ENCODE peak calls at places on chromosome 7, in four cellular contexts. X is WTC11, R is K562, S is HepG2. E is an unnamed sample.

GRCh38 chr7:92425311-92425947 is 21.9 kb upstream of the GATAD1 start:
- DNase-seq in R (no peak), S (no peak), X (peak), E (no peak)

GRCh38 chr7:93751421-93751820 is 139.1 kb downstream of the TFPI2 start:
- DNase-seq in X (no peak), R (no peak), S (no peak), E (no peak)

GRCh38 chr7:142104550-142105527 is 6.7 kb upstream of the MGAM2 start:
- DNase-seq in R (no peak), X (no peak), S (peak), E (no peak)

GRCh38 chr7:610141-610530 is 90.5 kb upstream of the PDGFA start:
- DNase-seq in R (peak), S (no peak), X (no peak), E (no peak)

GRCh38 chr7:139488810-139489209 is 5.3 kb upstream of the KLRG2 start:
- DNase-seq in R (no peak), X (no peak), S (no peak), E (no peak)

GRCh38 chr7:151626422-151627115 is 106.9 kb upstream of the RHEB start:
- DNase-seq in S (peak), X (peak), R (no peak), E (peak)

GRCh38 chr7:123580406-123581161 is 21.0 kb upstream of the ASB15 start:
- DNase-seq in X (no peak), S (peak), R (no peak), E (peak)

GRCh38 chr7:21086688-21087087 is 300.0 kb upstream of the SP8 start:
- DNase-seq in R (no peak), S (no peak), X (no peak), E (no peak)

GRCh38 chr7:22025075-22025474 is 79.4 kb upstream of the CDCA7L start:
- DNase-seq in S (no peak), R (no peak), X (no peak), E (no peak)

GRCh38 chr7:266851-267840 is 22.8 kb upstream of the FOXL3 start:
- DNase-seq in S (peak), X (peak), R (peak), E (peak)

GRCh38 chr7:148481965-148482626 is 108.5 kb upstream of the C7orf33 start:
- DNase-seq in R (no peak), X (no peak), S (no peak), E (peak)

GRCh38 chr7:120554960-120555571 is 282.1 kb downstream of the KCND2 start:
- DNase-seq in S (peak), X (peak), R (peak), E (peak)

GRCh38 chr7:106369816-106370215 is 85.0 kb upstream of the NAMPT start:
- DNase-seq in R (no peak), S (no peak), X (no peak), E (no peak)

GRCh38 chr7:106370542-106370941 is 85.8 kb upstream of the NAMPT start:
- DNase-seq in S (no peak), X (no peak), R (no peak), E (no peak)

GRCh38 chr7:106367664-106368063 is 82.9 kb upstream of the NAMPT start:
- DNase-seq in X (no peak), S (no peak), R (no peak), E (no peak)

GRCh38 chr7:106371629-106372028 is 86.8 kb upstream of the NAMPT start:
- DNase-seq in X (no peak), R (no peak), S (no peak), E (no peak)

DNA sequence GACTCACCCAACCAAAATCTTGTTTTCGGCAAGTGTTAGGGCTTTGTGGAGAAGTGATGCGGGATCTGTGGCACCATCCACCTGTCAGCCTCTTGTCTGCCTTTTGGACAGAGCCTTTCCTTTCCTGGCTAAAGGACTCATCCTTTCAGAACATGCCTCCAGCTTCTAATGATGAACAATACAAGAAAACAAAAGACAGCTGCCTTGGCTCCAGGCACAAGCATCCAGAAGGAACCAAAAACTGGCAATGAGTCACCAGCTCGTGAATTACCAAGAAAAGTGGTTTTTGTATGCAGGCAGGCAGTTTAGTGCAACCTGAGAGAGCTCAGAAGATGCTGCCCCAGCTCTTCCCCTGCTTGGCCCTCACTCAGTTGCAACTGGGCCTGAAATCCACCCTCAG is 84.6 kb upstream of the NAMPT start:
- DNase-seq in S (no peak), R (no peak), X (no peak), E (no peak)
- TF ChIP-seq FOXJ3 in S (no peak), R (no peak), X (no peak), E (no peak)

GRCh38 chr7:126222782-126223181 is 1030.0 kb downstream of the GRM8 start:
- DNase-seq in R (no peak), X (no peak), S (no peak), E (no peak)

GRCh38 chr7:126227643-126228042 is 1025.1 kb downstream of the GRM8 start:
- DNase-seq in S (no peak), X (no peak), R (no peak), E (peak)

GRCh38 chr7:126228356-126229061 is 1024.2 kb downstream of the GRM8 start:
- DNase-seq in S (no peak), X (no peak), R (no peak), E (no peak)

GRCh38 chr7:126227055-126227454 is 1025.7 kb downstream of the GRM8 start:
- DNase-seq in X (no peak), R (no peak), S (no peak), E (no peak)
- TF ChIP-seq FOXJ3 in X (no peak), R (no peak), S (no peak), E (no peak)

DNA sequence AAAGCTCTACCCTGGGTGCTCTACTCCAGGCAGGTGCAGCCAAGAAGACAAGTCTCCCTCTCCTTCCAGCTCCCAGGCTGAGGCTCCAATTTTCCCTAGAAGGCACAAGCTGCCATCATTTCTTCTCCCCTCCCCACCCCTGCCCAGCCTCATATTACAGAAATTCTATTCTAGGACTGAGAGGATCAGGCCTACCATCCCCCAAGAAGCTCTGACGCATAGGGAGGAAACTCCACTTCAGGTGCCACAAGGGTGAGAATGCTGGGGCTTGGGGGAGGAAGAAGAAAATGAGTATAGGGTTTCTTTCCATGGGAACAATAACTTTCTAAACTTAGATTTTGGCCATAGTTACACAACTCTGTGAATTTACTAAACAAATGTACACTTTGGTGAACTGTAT is 35.3 kb downstream of the FEZF1 start:
- DNase-seq in R (no peak), X (no peak), S (no peak), E (no peak)
- TF ChIP-seq FOXJ3 in R (no peak), X (no peak), S (no peak), E (no peak)

GRCh38 chr7:80147543-80148376 is 13.1 kb downstream of the GNAI1 start:
- DNase-seq in R (no peak), S (no peak), X (no peak), E (no peak)

GRCh38 chr7:80150621-80151273 is 16.1 kb downstream of the GNAI1 start:
- DNase-seq in R (no peak), S (no peak), X (no peak), E (no peak)

GRCh38 chr7:80154656-80155325 is 20.2 kb downstream of the GNAI1 start:
- DNase-seq in S (no peak), X (no peak), R (no peak), E (no peak)

GRCh38 chr7:80153446-80153845 is 18.8 kb downstream of the GNAI1 start:
- DNase-seq in S (no peak), R (no peak), X (no peak), E (no peak)

GRCh38 chr7:80151274-80151665 is 16.6 kb downstream of the GNAI1 start:
- DNase-seq in X (no peak), R (no peak), S (no peak), E (no peak)
- TF ChIP-seq FOXJ3 in X (no peak), R (no peak), S (no peak), E (no peak)

GRCh38 chr7:18860226-18860625 is 257.2 kb downstream of the TWIST1 start:
- DNase-seq in X (no peak), S (no peak), R (no peak), E (no peak)

GRCh38 chr7:18859331-18859730 is 258.1 kb downstream of the TWIST1 start:
- DNase-seq in S (no peak), R (no peak), X (no peak), E (no peak)

GRCh38 chr7:18861514-18861913 is 255.9 kb downstream of the TWIST1 start:
- DNase-seq in S (no peak), R (no peak), X (no peak), E (no peak)

GRCh38 chr7:18858232-18858631 is 259.2 kb downstream of the TWIST1 start:
- DNase-seq in X (no peak), R (no peak), S (no peak), E (no peak)

GRCh38 chr7:18855796-18856195 is 261.6 kb downstream of the TWIST1 start:
- DNase-seq in S (no peak), X (no peak), R (no peak), E (no peak)
- TF ChIP-seq FOXJ3 in S (no peak), X (no peak), R (no peak), E (no peak)

DNA sequence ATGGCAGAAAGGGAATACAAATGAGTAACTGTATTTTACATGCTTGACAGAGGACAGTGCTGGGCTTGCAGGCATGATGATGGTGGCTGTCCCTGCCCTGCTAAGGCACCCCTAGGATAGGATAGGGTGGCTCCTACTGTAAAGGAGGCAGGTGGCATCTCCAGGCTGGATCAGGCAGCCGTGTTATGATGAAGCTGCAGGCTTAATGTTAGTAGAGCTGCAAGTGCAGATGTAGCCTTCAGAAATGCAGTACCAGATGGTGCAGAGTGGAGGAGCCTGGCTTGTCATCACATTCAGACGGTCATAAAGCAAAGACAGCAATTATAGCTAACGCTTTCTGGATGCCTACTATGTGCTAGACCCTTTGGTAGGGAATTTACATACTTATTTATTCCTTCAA is 288.0 kb upstream of the PODXL start:
- DNase-seq in S (no peak), X (no peak), R (no peak), E (no peak)
- TF ChIP-seq FOXJ3 in S (no peak), X (no peak), R (no peak), E (no peak)